ENCODE peak calls at places on chromosome 4, in five cellular contexts. K is stomach, R is body of pancreas, M is left ventricle myocardium inferior, F is epithelial cell of esophagus. P is an unnamed sample.

GRCh38 chr4:186723207-186724047 is at the start of gene FAT1:
- DNase-seq in K (peak; percentile 72), R (peak; percentile 72), M (peak; percentile 73), F (peak; percentile 75), P (no peak)

GRCh38 chr4:167234388-167234881 is at the start of gene SPOCK3:
- DNase-seq in K (peak; percentile 44), R (peak; percentile 22), M (peak; percentile 23), F (peak; percentile 69), P (no peak)

GRCh38 chr4:6965329-6965728 is 55.7 kb downstream of the TBC1D14 start:
- DNase-seq in K (no peak), R (no peak), M (no peak), F (no peak), P (no peak)

GRCh38 chr4:77861500-77861899 is 1.1 kb upstream of the MRPL1 start:
- DNase-seq in K (no peak), R (no peak), M (no peak), F (peak; percentile 9), P (no peak)

GRCh38 chr4:81512945-81513584 is 41.4 kb upstream of the RASGEF1B start:
- DNase-seq in K (no peak), R (no peak), M (no peak), F (no peak), P (no peak)

GRCh38 chr4:56658410-56659003 is 22.6 kb downstream of the HOPX start:
- DNase-seq in K (no peak), R (no peak), M (no peak), F (peak; percentile 41), P (no peak)

GRCh38 chr4:69054578-69055200 is 41.6 kb upstream of the UGT2B7 start:
- DNase-seq in K (no peak), R (no peak), M (no peak), F (peak; percentile 92), P (no peak)

GRCh38 chr4:149371021-149371420 is 444.6 kb downstream of the IQCM start:
- DNase-seq in K (no peak), R (no peak), M (no peak), F (peak; percentile 83), P (no peak)

GRCh38 chr4:137677851-137678250 is 145.6 kb upstream of the PCDH18 start:
- DNase-seq in K (no peak), R (no peak), M (no peak), F (peak; percentile 57), P (no peak)

GRCh38 chr4:36338973-36339372 is 57.6 kb downstream of the DTHD1 start:
- DNase-seq in K (no peak), R (no peak), M (no peak), F (no peak), P (no peak)

GRCh38 chr4:27178066-27178465 is 317.4 kb downstream of the STIM2 start:
- DNase-seq in K (no peak), R (no peak), M (no peak), F (no peak), P (no peak)

GRCh38 chr4:12231098-12231497 is 802.4 kb upstream of the HS3ST1 start:
- DNase-seq in K (no peak), R (no peak), M (no peak), F (no peak), P (no peak)

GRCh38 chr4:127965803-127966175 is 583 bp downstream of the ABHD18 start:
- DNase-seq in K (peak; percentile 59), R (peak; percentile 77), M (peak; percentile 32), F (peak; percentile 62), P (peak; percentile 79)

GRCh38 chr4:75916091-75916661 is 13.9 kb upstream of the PPEF2 start:
- DNase-seq in K (no peak), R (peak; percentile 29), M (no peak), F (peak; percentile 45), P (peak; percentile 42)

GRCh38 chr4:185656467-185656890 is 121.2 kb upstream of the PDLIM3 start:
- DNase-seq in K (peak; percentile 60), R (peak; percentile 34), M (peak; percentile 47), F (peak; percentile 39), P (no peak)

GRCh38 chr4:45636175-45636574 is 487.7 kb downstream of the GABRG1 start:
- DNase-seq in K (no peak), R (no peak), M (no peak), F (no peak), P (no peak)

GRCh38 chr4:83767017-83767541 is 231.2 kb downstream of the GPAT3 start:
- DNase-seq in K (no peak), R (no peak), M (no peak), F (no peak), P (no peak)

GRCh38 chr4:174084542-174084941 is 198.9 kb downstream of the FBXO8 start:
- DNase-seq in K (no peak), R (no peak), M (no peak), F (no peak), P (no peak)

GRCh38 chr4:48901196-48901595 is 5.4 kb downstream of the OCIAD2 start:
- DNase-seq in K (no peak), R (no peak), M (no peak), F (no peak), P (no peak)

GRCh38 chr4:48904541-48905142 is 1.9 kb downstream of the OCIAD2 start:
- DNase-seq in K (no peak), R (no peak), M (no peak), F (no peak), P (no peak)

GRCh38 chr4:48899950-48900349 is 6.6 kb downstream of the OCIAD2 start:
- DNase-seq in K (no peak), R (no peak), M (no peak), F (no peak), P (no peak)

GRCh38 chr4:48904101-48904500 is 2.5 kb downstream of the OCIAD2 start:
- DNase-seq in K (no peak), R (no peak), M (no peak), F (no peak), P (no peak)

GRCh38 chr4:48902266-48902665 is 4.3 kb downstream of the OCIAD2 start:
- DNase-seq in K (peak; percentile 50), R (no peak), M (no peak), F (peak; percentile 80), P (no peak)
- H3K4me3 ChIP-seq in K (no peak overlapping the region), R (no peak overlapping the region), M (no peak overlapping the region), F (no peak overlapping the region), P (no peak overlapping the region)

GRCh38 chr4:78987683-78988082 is 48.4 kb upstream of the PAQR3 start:
- DNase-seq in K (no peak), R (no peak), M (no peak), F (no peak), P (no peak)

GRCh38 chr4:78990938-78991810 is 51.9 kb upstream of the PAQR3 start:
- DNase-seq in K (no peak), R (no peak), M (no peak), F (no peak), P (no peak)

GRCh38 chr4:78984593-78984992 is 45.4 kb upstream of the PAQR3 start:
- DNase-seq in K (no peak), R (no peak), M (no peak), F (no peak), P (no peak)

GRCh38 chr4:78989697-78990270 is 50.5 kb upstream of the PAQR3 start:
- DNase-seq in K (no peak), R (no peak), M (no peak), F (no peak), P (no peak)
- H3K4me3 ChIP-seq in K (no peak overlapping the region), R (no peak overlapping the region), M (no peak overlapping the region), F (no peak overlapping the region), P (no peak overlapping the region)

DNA sequence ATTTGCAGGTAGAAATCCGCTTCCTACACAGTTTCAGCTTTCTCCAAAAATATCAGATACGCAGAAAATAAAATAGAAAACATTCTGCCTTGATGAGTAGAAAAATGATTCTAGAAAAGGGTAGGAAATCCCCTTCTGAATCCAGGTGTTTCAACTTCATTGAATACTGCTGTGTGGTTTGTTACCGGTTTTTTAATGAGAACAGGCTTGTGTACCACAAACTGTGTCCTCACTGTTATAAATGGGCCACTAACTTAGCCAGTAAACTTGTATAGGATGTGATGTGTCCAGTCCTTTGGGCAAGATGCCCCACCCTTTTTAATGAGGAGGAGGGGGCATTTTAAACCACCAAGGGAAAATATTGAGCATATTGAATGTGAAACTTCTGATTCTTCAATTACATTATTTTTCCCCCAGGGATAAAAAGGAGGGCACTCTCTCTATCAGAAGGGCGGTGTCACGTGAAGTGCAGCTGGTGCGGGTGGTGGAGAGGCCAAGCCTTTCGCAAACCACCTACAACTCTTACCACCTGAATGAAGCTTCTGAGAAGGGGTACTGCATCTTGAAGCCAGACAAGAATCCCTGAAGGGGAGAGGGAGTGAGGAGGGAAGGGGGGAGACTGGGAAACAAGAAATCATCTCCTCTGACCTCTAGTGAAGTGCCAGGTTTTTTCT is 4.5 kb downstream of the CXXC4 start:
- DNase-seq in K (no peak), R (peak; percentile 27), M (no peak), F (no peak), P (no peak)
- H3K4me3 ChIP-seq in K (peak overlapping the region; percentile 62), R (no peak overlapping the region), M (peak overlapping the region; percentile 75), F (no peak overlapping the region), P (peak overlapping the region; percentile 38)

DNA sequence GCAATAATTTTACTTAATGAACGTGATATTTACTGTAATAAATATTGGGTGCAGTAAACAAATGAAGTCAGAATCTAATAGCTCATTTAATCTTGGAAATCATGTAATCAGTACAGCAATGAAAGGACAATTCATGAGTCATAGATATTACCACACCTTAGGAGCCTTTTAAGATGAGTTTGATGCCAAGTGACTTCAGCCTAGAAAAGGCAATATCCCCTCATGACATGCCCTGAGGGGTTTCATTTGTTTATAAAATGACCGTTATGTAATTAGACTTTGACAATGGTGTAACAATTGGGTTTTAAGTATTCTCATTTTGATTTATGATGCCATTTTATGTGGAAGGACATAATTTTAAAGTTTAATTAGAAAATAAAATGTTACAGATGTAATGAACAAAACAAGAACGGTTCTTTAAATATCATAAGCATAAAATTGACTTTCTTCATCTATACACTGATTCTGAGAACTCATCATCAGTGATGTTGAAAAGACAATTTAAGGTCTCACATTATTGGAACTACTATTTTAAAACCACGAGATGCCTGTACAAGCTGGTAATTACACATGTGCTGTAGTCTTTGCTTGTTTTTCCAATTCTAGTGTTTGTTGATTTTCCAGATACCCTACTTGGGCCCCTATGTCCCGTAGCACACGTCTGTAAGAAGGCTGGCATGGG is 5.0 kb downstream of the FGF2 start:
- DNase-seq in K (no peak), R (no peak), M (no peak), F (peak; percentile 76), P (no peak)
- H3K4me3 ChIP-seq in K (no peak overlapping the region), R (no peak overlapping the region), M (no peak overlapping the region), F (no peak overlapping the region), P (no peak overlapping the region)

GRCh38 chr4:41015031-41015675 is 199.2 kb downstream of the APBB2 start:
- DNase-seq in K (no peak), R (no peak), M (no peak), F (no peak), P (no peak)
- H3K4me3 ChIP-seq in K (no peak overlapping the region), R (no peak overlapping the region), M (no peak overlapping the region), F (no peak overlapping the region), P (no peak overlapping the region)

DNA sequence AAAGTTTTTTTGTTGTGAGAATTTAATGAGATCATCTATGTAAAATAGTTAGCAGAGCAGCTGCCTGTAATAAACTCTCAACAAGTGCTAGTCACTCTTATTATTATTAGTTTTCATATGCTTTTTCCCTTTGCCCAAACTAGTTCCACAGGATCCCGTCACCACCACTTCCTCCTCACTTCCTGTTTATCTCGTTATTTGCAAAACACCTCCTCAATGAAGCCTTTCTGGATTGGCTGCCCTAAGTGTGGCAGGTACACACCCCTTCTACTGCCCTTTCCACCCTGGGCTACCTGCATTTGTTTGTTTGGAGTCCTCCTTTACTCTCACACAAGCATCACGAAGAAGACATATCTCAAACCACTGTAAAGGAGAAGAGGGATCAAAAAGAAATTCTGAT is 54.4 kb upstream of the KLF3 start:
- DNase-seq in K (no peak), R (no peak), M (no peak), F (peak; percentile 67), P (no peak)
- H3K4me3 ChIP-seq in K (no peak overlapping the region), R (no peak overlapping the region), M (no peak overlapping the region), F (no peak overlapping the region), P (peak overlapping the region; percentile 13)

P was measured in CD4-positive, CD25-positive, alpha-beta regulatory T cell.